ENCODE peak calls at places on chromosomes 4 and X, in eight cellular contexts. C, K, F, P, Q, R, J and G are unnamed samples.

GRCh38 chrX:19747672-19748610 is 139.5 kb downstream of the SH3KBP1 start:
- DNase-seq in C (no peak), K (no peak), F (no peak), P (no peak), Q (no peak), R (no peak), J (peak), G (no peak)

GRCh38 chr4:128653514-128654420 is 155.7 kb upstream of the JADE1 start:
- DNase-seq in C (no peak), K (no peak), F (no peak), P (no peak), Q (no peak), R (no peak), J (no peak), G (no peak)

GRCh38 chr4:122899682-122900081 is 22.7 kb downstream of the NUDT6 start:
- DNase-seq in C (no peak), K (no peak), F (no peak), P (no peak), Q (no peak), R (no peak), J (no peak), G (no peak)

GRCh38 chr4:56307423-56307822 is 79.9 kb downstream of the AASDH start:
- DNase-seq in C (no peak), K (no peak), F (no peak), P (peak), Q (no peak), R (no peak), J (no peak), G (no peak)

GRCh38 chr4:140344111-140344510 is 29.3 kb upstream of the SCOC start:
- DNase-seq in C (no peak), K (no peak), F (no peak), P (no peak), Q (no peak), R (no peak), J (no peak), G (no peak)

GRCh38 chr4:81405900-81406401 is 65.8 kb downstream of the RASGEF1B start:
- DNase-seq in C (peak), K (peak), F (peak), P (peak), Q (no peak), R (peak), J (no peak), G (no peak)

GRCh38 chr4:73451404-73451803 is 15.4 kb downstream of the AFP start:
- DNase-seq in C (no peak), K (no peak), F (no peak), P (no peak), Q (no peak), R (no peak), J (no peak), G (no peak)

GRCh38 chrX:119025900-119026299 is 46.9 kb upstream of the CT47C1 start:
- DNase-seq in C (no peak), K (no peak), F (no peak), P (no peak), Q (no peak), R (no peak), J (no peak), G (no peak)

GRCh38 chr4:168098257-168098717 is 6.0 kb downstream of the ANXA10 start:
- DNase-seq in C (no peak), K (no peak), F (no peak), P (peak), Q (no peak), R (no peak), J (no peak), G (no peak)

GRCh38 chr4:39464886-39465501 is 6.1 kb downstream of the LIAS start:
- DNase-seq in C (no peak), K (no peak), F (no peak), P (peak), Q (no peak), R (no peak), J (no peak), G (no peak)

GRCh38 chrX:151082077-151082948 is 94.1 kb upstream of the GPR50 start:
- DNase-seq in C (peak), K (peak), F (peak), P (peak), Q (peak), R (peak), J (peak), G (no peak)

GRCh38 chrX:124098089-124098488 is 136.6 kb downstream of the STAG2 start:
- DNase-seq in C (no peak), K (no peak), F (no peak), P (no peak), Q (no peak), R (peak), J (no peak), G (no peak)

GRCh38 chr4:26081795-26082498 is 167.9 kb downstream of the SMIM20 start:
- DNase-seq in C (no peak), K (no peak), F (no peak), P (peak), Q (no peak), R (peak), J (no peak), G (no peak)

GRCh38 chrX:91414710-91415109 is 19.9 kb upstream of the PABPC5 start:
- DNase-seq in C (no peak), K (no peak), F (no peak), P (no peak), Q (no peak), R (no peak), J (no peak), G (no peak)

GRCh38 chr4:114311745-114312144 is 286.9 kb upstream of the UGT8 start:
- DNase-seq in C (no peak), K (no peak), F (no peak), P (no peak), Q (no peak), R (no peak), J (no peak), G (no peak)

GRCh38 chrX:48897621-48898306 is at the start of the genes PQBP1 and TIMM17B:
- DNase-seq in C (peak), K (peak), F (peak), P (peak), Q (peak), R (peak), J (peak), G (peak)

GRCh38 chrX:48894891-48895290 is 2.7 kb downstream of the TIMM17B start:
- DNase-seq in C (no peak), K (no peak), F (no peak), P (no peak), Q (no peak), R (no peak), J (no peak), G (no peak)

GRCh38 chrX:48899078-48899410 is 1.3 kb downstream of the PQBP1 start:
- DNase-seq in C (no peak), K (no peak), F (no peak), P (no peak), Q (no peak), R (no peak), J (no peak), G (no peak)

GRCh38 chrX:48897157-48897620 is 379 bp downstream of the TIMM17B start:
- DNase-seq in C (no peak), K (peak), F (no peak), P (peak), Q (peak), R (peak), J (peak), G (no peak)

DNA sequence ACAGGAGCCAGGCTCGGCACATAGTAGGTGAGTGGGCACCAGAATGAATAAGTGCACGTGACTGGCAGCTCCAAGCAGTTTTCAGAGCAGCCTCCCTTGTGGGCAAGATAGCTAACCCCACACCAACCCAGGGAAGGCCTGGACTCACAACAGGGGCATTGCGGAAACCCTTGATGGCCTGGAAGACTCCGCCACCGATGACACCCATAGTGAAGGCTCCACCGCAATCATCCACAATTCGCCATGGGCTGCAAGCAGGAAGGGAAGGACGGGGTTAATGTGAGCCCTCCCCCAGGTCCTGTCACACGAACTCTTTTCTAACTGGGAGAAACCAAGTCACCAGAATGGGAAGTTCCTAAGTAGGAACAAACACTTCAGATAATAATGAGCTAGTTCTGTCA is 957 bp downstream of the TIMM17B start:
- DNase-seq in C (no peak), K (no peak), F (no peak), P (no peak), Q (no peak), R (no peak), J (no peak), G (no peak)
- TF ChIP-seq POLR2AphosphoS5 in C (no peak), K (no peak), F (no peak), P (no peak), Q (no peak), R (no peak), J (no peak), G (no peak)

DNA sequence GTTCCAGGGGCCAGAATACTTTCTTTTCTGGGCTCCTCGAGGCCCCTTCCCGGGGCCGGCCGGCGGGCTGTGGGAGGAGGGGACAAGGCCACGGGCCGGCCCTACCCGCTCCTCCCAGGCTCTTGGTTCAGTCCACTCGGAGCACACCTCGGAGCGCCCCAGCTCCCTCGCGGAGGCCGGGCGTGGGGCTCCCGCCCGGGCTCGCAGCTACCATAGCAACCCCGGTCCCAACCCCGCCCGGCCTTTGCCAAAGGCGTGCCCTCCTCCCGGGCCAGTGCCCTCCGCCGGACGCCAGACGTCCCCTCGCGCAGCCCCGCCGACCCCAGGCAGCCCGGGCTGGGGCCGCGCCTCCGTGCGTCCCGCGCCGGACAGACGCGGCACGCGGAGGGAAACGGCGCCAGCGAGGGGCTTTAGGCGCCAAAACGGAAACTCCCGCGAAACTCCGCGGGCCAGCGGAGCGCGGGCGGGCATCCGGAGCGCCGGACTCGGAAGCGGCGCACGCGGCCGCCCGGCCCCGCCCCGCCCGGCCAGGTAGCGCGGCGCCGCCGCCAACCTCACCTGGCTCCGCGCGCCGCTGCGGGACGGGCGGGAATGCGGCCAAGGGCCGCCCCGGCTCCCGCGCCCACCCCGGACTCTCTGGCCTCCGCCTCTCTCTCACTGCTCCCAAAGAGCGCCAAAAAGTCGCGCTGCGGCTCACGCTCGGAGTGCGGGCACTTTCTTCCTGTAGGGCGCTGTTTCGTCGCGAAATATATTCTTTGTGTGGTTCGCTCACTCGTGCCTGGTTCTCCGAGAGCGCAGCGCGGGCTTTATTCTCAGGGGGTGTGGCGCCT is 633 bp upstream of the MBNL3 start:
- DNase-seq in C (peak), K (peak), F (peak), P (no peak), Q (no peak), R (no peak), J (peak), G (no peak)
- TF ChIP-seq POLR2A in C (no peak), K (no peak), F (peak), P (no peak), Q (no peak), R (peak), J (no peak), G (no peak)

GRCh38 chr4:184417802-184418511 is 56.4 kb downstream of the IRF2 start:
- DNase-seq in C (no peak), K (no peak), F (no peak), P (peak), Q (no peak), R (peak), J (no peak), G (no peak)
- TF ChIP-seq POLR2AphosphoS5 in C (no peak), K (peak), F (no peak), P (no peak), Q (no peak), R (no peak), J (no peak), G (no peak)

DNA sequence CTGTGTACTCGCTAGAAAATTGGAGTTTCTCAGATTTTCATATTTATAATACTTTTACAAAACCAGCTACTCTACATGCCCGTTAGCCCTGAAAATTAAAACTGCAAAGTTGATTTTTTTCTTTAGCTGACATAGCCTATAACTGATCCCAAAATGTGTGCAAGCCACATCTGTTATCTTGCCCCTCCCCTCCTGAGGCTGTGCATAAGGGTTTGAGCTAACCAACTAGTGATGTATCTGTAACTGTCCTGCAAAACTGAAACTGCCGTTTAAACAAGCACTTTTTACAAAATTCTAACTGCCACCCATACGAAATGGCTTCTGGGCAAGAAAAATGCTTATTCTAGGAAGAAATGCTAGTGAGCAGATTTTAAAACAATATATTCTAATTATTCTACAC is 59.1 kb downstream of the EDNRA start:
- DNase-seq in C (no peak), K (no peak), F (no peak), P (no peak), Q (no peak), R (no peak), J (no peak), G (no peak)
- TF ChIP-seq POLR2A in C (no peak), K (no peak), F (no peak), P (no peak), Q (no peak), R (no peak), J (no peak), G (no peak)

DNA sequence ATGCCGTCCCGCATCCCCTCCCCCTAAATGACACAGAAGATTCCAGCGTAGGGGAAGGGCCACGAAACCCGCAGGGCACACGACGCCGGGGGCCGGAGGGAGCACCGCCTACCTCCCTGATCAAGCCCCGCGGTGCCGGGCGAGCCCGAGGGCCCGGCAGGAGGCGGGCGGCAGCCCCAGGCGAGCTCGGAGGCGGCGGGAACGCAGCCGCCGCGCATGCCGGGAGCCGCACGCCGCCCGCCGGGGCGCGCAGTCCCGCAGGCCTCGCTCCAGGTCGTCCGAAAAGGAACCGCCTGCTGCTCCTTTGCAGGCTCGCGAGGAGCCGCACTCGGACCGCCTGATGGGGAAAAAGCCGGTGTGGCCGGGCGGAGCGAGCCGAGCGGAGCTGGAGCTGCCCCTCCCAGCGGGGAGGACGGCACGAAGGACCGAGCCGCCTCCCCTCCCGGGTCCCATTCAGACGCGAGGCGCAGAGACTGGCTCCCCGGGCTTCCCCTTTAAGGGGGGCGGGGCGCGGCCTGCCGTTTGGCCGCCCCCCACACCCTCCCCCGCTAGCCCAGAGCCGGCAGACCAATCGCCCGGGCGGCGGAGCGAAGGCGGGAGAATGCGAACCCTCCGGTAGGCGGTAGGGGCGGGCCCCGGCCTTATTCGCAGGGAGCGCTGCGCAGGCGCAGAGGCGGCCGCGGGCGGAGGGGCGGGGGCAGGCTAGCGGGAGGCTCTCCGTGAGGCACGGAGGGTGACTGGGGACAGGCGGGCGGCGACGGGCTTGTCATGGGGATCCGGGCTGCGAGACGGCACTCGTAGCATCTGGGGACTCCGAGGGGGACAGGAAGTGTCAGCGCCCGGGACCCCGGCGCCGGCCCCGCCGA is 561 bp upstream of the ING2 start:
- DNase-seq in C (peak), K (peak), F (peak), P (peak), Q (peak), R (peak), J (peak), G (peak)
- TF ChIP-seq POLR2AphosphoS5 in C (peak), K (peak), F (peak), P (peak), Q (peak), R (peak), J (peak), G (peak)

DNA sequence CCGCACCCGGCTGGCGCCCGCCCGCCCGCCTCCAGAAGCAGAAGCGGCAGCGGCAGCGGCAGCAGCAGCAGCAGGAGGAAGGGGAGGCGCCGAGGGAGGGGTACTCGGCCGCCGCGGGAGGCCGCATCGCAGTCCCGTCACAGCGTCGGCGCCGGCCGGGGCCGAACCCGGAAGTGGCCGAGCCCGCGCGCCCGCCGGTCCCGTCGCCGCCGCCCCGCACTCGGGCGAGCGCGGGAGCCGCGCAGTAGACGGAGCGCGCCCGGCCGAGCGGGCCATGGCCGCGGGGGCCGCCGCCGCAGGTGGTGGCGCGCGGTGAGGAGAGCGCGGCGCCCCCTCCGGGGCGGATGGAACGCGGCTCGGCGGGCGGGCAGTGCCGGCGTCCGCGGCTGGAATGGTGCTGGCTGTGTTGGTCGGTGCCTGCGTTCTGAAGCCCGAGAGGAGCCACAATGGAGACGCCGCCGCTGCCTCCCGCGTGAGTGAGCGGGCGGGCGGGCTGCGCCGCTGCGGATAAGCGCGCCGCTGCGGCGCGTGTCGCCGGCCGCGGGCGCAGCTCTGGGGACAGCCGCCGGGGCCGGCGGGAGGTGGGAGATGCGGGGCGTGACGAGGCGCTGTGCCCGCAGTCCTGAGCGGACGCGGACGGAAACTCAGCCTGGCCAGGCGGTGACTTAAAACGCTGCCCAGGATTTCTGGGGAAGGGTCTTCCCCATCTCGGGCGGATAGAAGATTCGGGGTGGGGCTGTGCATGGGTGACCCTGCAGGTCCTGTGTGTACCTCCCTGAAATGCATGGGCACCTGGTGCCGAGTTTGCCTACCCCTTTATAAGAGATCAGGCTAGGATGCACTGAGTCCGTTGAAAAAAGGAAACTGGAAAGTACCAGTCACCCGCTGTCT is at the start of gene KLHL2:
- DNase-seq in C (peak), K (peak), F (peak), P (no peak), Q (peak), R (peak), J (peak), G (no peak)
- TF ChIP-seq POLR2A in C (no peak), K (no peak), F (peak), P (peak), Q (peak), R (peak), J (peak), G (no peak)

GRCh38 chr4:174316546-174316945 is 32.8 kb downstream of the CEP44 start:
- DNase-seq in C (no peak), K (no peak), F (no peak), P (no peak), Q (no peak), R (no peak), J (no peak), G (no peak)

GRCh38 chr4:174316954-174317353 is 33.2 kb downstream of the CEP44 start:
- DNase-seq in C (no peak), K (no peak), F (no peak), P (no peak), Q (no peak), R (no peak), J (no peak), G (no peak)

GRCh38 chr4:174317531-174317930 is 33.8 kb downstream of the CEP44 start:
- DNase-seq in C (no peak), K (no peak), F (no peak), P (no peak), Q (no peak), R (no peak), J (no peak), G (no peak)

GRCh38 chr4:174314770-174315169 is 31.1 kb downstream of the CEP44 start:
- DNase-seq in C (no peak), K (no peak), F (no peak), P (no peak), Q (no peak), R (no peak), J (no peak), G (no peak)

DNA sequence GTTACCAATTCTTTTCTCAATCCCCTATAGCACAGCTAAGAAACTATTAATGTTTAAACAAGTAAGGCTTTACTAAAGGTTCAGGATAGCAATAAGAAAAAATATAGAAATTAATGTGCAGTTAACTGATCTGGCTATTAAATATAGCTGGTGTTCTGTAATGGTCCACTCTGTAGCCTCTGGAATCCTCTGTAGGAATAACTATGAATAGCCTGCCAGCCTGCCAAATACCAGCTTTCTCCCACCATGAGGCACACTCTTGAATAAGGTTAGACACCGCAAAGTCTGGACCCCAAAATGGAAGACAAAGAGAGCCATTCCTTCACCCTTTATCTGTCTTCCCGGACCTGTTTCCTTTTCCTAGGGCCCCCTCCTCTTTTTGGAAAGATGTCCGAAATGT is 30.6 kb downstream of the CEP44 start:
- DNase-seq in C (no peak), K (no peak), F (no peak), P (no peak), Q (no peak), R (no peak), J (no peak), G (no peak)
- TF ChIP-seq POLR2AphosphoS5 in C (no peak), K (no peak), F (no peak), P (no peak), Q (no peak), R (no peak), J (no peak), G (no peak)

DNA sequence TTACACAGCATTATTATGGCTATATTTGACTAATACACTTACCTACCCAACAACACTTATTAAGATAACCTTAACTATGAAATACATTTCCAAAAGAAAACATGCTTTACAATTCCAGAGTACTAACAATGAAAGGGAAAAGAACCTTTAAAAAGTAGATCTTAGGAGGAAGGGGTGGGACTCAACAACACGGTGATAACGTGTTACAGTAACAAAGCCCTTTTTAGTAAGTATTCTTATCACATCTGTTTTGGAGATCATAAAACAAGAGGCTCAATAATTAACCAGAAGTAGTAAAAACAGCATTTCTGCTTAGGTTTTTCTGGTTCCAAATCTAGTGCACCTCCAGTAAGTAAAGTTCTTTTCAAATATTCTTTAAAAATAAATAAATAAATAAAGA is 202.1 kb upstream of the SLC7A11 start:
- DNase-seq in C (no peak), K (no peak), F (no peak), P (no peak), Q (no peak), R (no peak), J (no peak), G (no peak)
- TF ChIP-seq POLR2A in C (no peak), K (no peak), F (no peak), P (no peak), Q (no peak), R (no peak), J (no peak), G (no peak)